ENCODE peak calls at places on chromosome 17, in four cellular contexts. One of them, this sample, is unnamed.

GRCh38 chr17:58082341-58082869 is 814 bp upstream of the DYNLL2 start:
- DNase-seq in HepG2: no peak
- DNase-seq in A549: no peak
- DNase-seq in K562: no peak
- DNase-seq in this sample: peak

GRCh38 chr17:60461584-60461983 is 39.3 kb downstream of the CHCT1 start:
- DNase-seq in HepG2: no peak
- DNase-seq in A549: no peak
- DNase-seq in K562: no peak
- DNase-seq in this sample: no peak

GRCh38 chr17:62696726-62697490 is 69.4 kb downstream of the MRC2 start:
- DNase-seq in K562: no peak
- DNase-seq in HepG2: no peak
- DNase-seq in A549: no peak
- DNase-seq in this sample: no peak

GRCh38 chr17:55883112-55883511 is 132.3 kb downstream of the PCTP start:
- DNase-seq in A549: peak
- DNase-seq in HepG2: peak
- DNase-seq in K562: peak
- DNase-seq in this sample: no peak

GRCh38 chr17:27463235-27463677 is 7.0 kb downstream of the KSR1 start:
- DNase-seq in HepG2: no peak
- DNase-seq in K562: no peak
- DNase-seq in A549: no peak
- DNase-seq in this sample: no peak

GRCh38 chr17:13792314-13792713 is 190.6 kb upstream of the HS3ST3A1 start:
- DNase-seq in A549: no peak
- DNase-seq in HepG2: no peak
- DNase-seq in K562: no peak
- DNase-seq in this sample: no peak

GRCh38 chr17:3770471-3770870 is 30.5 kb downstream of the ITGAE start:
- DNase-seq in K562: no peak
- DNase-seq in HepG2: no peak
- DNase-seq in A549: no peak
- DNase-seq in this sample: no peak

GRCh38 chr17:73088561-73088960 is 3.9 kb downstream of the SLC39A11 start:
- DNase-seq in K562: no peak
- DNase-seq in HepG2: no peak
- DNase-seq in A549: no peak
- DNase-seq in this sample: no peak

GRCh38 chr17:1783834-1784611 is 22.2 kb downstream of the SERPINF1 start:
- DNase-seq in K562: peak
- DNase-seq in A549: peak
- DNase-seq in HepG2: peak
- DNase-seq in this sample: no peak

GRCh38 chr17:17484451-17484899 is 7.7 kb downstream of the MED9 start:
- DNase-seq in K562: no peak
- DNase-seq in A549: no peak
- DNase-seq in HepG2: no peak
- DNase-seq in this sample: no peak

GRCh38 chr17:3003401-3004149 is 59.8 kb downstream of the OR1D5 start:
- DNase-seq in HepG2: no peak
- DNase-seq in A549: no peak
- DNase-seq in K562: no peak
- DNase-seq in this sample: no peak

GRCh38 chr17:30229012-30229411 is 6.5 kb downstream of the SLC6A4 start:
- DNase-seq in K562: no peak
- DNase-seq in A549: no peak
- DNase-seq in HepG2: peak
- DNase-seq in this sample: no peak

GRCh38 chr17:28182559-28182958 is 136.4 kb upstream of the TMEM97 start:
- DNase-seq in A549: no peak
- DNase-seq in HepG2: no peak
- DNase-seq in K562: no peak
- DNase-seq in this sample: no peak

GRCh38 chr17:40827746-40828453 is 5.5 kb upstream of the KRT10 start:
- DNase-seq in A549: peak
- DNase-seq in K562: peak
- DNase-seq in HepG2: no peak
- DNase-seq in this sample: no peak

GRCh38 chr17:73508931-73509605 is 135.2 kb downstream of the SDK2 start:
- DNase-seq in A549: no peak
- DNase-seq in HepG2: no peak
- DNase-seq in K562: no peak
- DNase-seq in this sample: no peak

GRCh38 chr17:6507535-6507934 is 48.8 kb downstream of the PITPNM3 start:
- DNase-seq in HepG2: no peak
- DNase-seq in K562: no peak
- DNase-seq in A549: peak
- DNase-seq in this sample: no peak

GRCh38 chr17:61340431-61340830 is 59.2 kb upstream of the TBX2 start:
- DNase-seq in K562: no peak
- DNase-seq in A549: no peak
- DNase-seq in HepG2: no peak
- DNase-seq in this sample: no peak

GRCh38 chr17:78356163-78356713 is 3.6 kb downstream of the SOCS3 start:
- DNase-seq in A549: peak
- DNase-seq in HepG2: no peak
- DNase-seq in K562: peak
- DNase-seq in this sample: peak
- TF ChIP-seq RNF2 in A549: no peak
- TF ChIP-seq RNF2 in HepG2: no peak
- TF ChIP-seq RNF2 in K562: no peak
- TF ChIP-seq RNF2 in this sample: no peak

DNA sequence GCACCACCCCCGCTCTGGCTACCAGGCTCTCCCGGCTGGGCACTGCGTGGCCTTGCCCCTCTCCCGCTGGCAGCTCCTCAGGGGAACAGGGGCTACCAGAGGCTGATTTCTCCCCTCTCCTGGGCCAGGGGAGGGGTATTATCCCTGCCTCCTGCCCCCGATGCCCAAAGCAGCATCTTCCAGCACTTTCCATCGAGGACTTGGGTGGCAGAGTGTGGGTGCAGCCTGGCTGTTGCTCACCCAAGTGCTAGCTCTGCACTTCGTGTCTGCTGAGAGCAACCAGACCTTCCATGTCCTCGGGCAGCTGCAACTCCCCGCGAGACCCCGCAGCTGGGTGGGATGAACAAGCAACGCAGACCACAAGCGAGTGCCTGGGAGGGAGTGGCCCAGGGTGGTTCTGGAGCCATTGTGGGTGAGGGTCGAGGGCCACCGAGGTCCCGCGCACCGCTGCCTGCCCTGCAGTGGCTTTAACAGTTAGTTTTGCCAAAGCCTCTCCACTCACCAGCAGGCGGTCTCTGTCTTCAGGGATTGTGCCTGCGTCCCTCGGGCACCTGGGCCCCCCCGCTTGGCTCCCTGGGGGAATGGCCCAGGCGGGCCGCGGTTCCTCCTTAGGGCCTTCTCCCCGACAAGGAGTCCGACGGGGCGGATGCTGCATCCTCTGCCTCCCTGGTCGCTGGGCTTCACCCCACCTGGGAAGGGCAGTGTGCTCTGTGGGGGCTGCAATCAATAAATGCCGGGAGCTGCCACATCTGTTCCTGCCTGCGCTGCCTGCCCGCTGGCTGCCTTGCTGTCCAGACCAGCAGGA is 8.4 kb downstream of the SLC25A10 start:
- DNase-seq in K562: no peak
- DNase-seq in A549: no peak
- DNase-seq in HepG2: no peak
- DNase-seq in this sample: no peak
- TF ChIP-seq RNF2 in K562: no peak
- TF ChIP-seq RNF2 in A549: no peak
- TF ChIP-seq RNF2 in HepG2: no peak
- TF ChIP-seq RNF2 in this sample: no peak

DNA sequence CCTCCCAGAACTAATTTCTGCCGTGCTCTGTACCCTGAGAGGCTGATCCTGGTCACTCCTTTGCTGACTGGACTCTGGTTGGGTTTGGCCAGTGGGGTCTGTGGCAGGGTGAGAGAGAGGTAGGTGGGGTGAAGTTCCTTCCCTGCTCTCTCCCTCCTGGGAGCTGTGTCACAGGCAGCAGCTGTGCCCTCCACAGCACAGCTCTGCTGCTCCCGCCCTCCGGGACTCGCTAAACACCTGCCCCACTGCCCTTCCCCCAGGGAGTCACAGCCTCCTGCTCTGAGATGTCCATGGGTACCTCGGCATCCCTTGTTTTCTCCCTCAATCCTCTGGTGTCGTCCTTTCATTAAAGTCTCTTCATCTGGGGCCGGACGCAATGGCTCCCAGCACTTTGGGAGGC is 66.4 kb downstream of the SRCIN1 start:
- DNase-seq in HepG2: no peak
- DNase-seq in A549: no peak
- DNase-seq in K562: no peak
- DNase-seq in this sample: no peak
- TF ChIP-seq RNF2 in HepG2: no peak
- TF ChIP-seq RNF2 in A549: no peak
- TF ChIP-seq RNF2 in K562: no peak
- TF ChIP-seq RNF2 in this sample: no peak

GRCh38 chr17:48045270-48046001 is 2.7 kb upstream of the NFE2L1 start:
- DNase-seq in A549: no peak
- DNase-seq in HepG2: no peak
- DNase-seq in K562: peak
- DNase-seq in this sample: no peak
- TF ChIP-seq RNF2 in A549: no peak
- TF ChIP-seq RNF2 in HepG2: no peak
- TF ChIP-seq RNF2 in K562: no peak
- TF ChIP-seq RNF2 in this sample: no peak

This sample was measured in H1.